ENCODE peak calls at places on chromosomes 3 and 15, in six cellular contexts. U is sigmoid colon, E is ascending aorta, B is heart left ventricle, K is upper lobe of right lung, M is HCT116. O is an unnamed sample.

GRCh38 chr3:107438671-107439070 is 61.4 kb downstream of the CCDC54 start:
- DNase-seq in U (no peak), E (no peak), B (no peak), K (no peak), M (no peak), O (no peak)

GRCh38 chr3:123159926-123160635 is 41.7 kb upstream of the SEC22A start:
- DNase-seq in U (no peak), E (no peak), B (no peak), K (no peak), M (no peak), O (no peak)

GRCh38 chr3:184740509-184741258 is 28.8 kb upstream of the MAGEF1 start:
- DNase-seq in U (no peak), E (no peak), B (no peak), K (no peak), M (peak; percentile 54), O (no peak)

GRCh38 chr3:125319765-125320164 is 55.4 kb downstream of the ZNF148 start:
- DNase-seq in U (no peak), E (no peak), B (no peak), K (no peak), M (no peak), O (no peak)

GRCh38 chr3:182220013-182220412 is 508.3 kb downstream of the SOX2 start:
- DNase-seq in U (no peak), E (no peak), B (no peak), K (no peak), M (no peak), O (no peak)

GRCh38 chr3:10645800-10646199 is 140.4 kb upstream of the ATP2B2 start:
- DNase-seq in U (no peak), E (no peak), B (no peak), K (no peak), M (no peak), O (no peak)

GRCh38 chr3:107679911-107680310 is 157.1 kb downstream of the BBX start:
- DNase-seq in U (no peak), E (no peak), B (no peak), K (no peak), M (no peak), O (no peak)

GRCh38 chr15:60000113-60000823 is 3.8 kb upstream of the FOXB1 start:
- DNase-seq in U (no peak), E (no peak), B (no peak), K (no peak), M (no peak), O (peak; percentile 22)

GRCh38 chr3:196192036-196193001 is 18.9 kb downstream of the ZDHHC19 start:
- DNase-seq in U (no peak), E (no peak), B (peak; percentile 63), K (no peak), M (no peak), O (peak; percentile 55)

GRCh38 chr3:125067225-125067624 is 11.4 kb upstream of the HEG1 start:
- DNase-seq in U (no peak), E (no peak), B (no peak), K (no peak), M (no peak), O (no peak)

GRCh38 chr3:183272792-183273191 is 19.7 kb downstream of the B3GNT5 start:
- DNase-seq in U (no peak), E (no peak), B (no peak), K (no peak), M (no peak), O (no peak)

GRCh38 chr15:26870346-26870745 is 3.5 kb downstream of the GABRA5 start:
- DNase-seq in U (no peak), E (no peak), B (no peak), K (no peak), M (no peak), O (no peak)
- H3K27me3 ChIP-seq in U (peaks cover 27% of the 10 kb centered on the region), E (peaks cover 10% of the 10 kb centered on the region), B (peaks cover 63% of the 10 kb centered on the region), K (peaks cover 67% of the 10 kb centered on the region), M (no peaks in the 10 kb centered on the region), O (no peaks in the 10 kb centered on the region)

DNA sequence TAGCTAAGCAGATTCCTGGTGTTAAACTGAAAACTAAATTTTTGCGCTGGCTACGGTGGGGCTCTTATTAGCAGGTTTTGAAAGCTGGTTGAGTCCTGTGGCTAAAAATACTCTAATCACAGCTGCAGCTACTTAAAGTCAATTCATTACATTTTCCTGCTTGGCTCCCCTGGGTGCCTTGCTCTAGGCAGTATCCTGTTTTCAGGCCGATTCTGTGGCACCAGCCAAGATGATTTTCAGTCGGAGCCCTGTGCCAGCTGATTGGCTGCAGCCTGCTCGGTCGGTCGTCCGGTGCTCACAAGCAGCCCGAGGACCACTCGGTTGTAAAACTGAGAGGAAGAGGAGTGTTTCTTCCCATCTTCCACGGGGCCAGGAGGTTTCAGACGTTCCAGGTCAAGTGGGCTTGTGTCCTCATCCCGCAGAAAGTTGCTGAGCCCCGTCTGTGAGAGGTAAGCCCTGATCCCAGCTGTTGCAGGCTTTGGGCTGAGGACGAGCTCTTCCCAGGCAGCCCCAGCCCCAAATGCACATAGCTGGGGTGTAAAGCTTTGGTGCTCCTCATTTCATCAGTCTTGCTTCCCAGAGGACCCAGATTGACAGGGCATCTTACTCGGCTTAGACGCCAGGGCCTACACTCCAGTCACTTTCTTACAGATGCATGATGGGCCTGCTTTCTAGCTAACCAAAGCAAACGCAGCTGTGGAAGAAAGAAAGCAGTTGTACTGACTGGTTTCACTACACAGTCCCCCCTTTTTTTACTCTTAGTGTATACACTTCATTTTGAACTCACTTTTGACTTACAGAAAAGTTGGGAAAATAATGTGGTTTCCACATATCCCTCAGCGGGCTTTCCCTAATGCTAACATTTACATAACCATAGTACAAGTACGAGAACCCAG is 15.9 kb downstream of the LYSMD4 start:
- DNase-seq in U (no peak), E (no peak), B (no peak), K (no peak), M (no peak), O (no peak)
- H3K27ac ChIP-seq in U (peak overlapping the region; percentile 48), E (peak overlapping the region; percentile 66), B (peak overlapping the region; percentile 65), K (peak overlapping the region; percentile 31), M (no peak overlapping the region), O (no peak overlapping the region)

GRCh38 chr3:78957456-78957855 is 810.3 kb downstream of the ROBO1 start:
- DNase-seq in U (no peak), E (no peak), B (no peak), K (no peak), M (no peak), O (no peak)

GRCh38 chr3:78951546-78951945 is 816.3 kb downstream of the ROBO1 start:
- DNase-seq in U (no peak), E (no peak), B (no peak), K (no peak), M (no peak), O (no peak)
- H3K4me1 ChIP-seq in U (peaks cover 10% of the 10 kb centered on the region), E (no peaks in the 10 kb centered on the region), B (no peaks in the 10 kb centered on the region), K (no peaks in the 10 kb centered on the region), M (no peaks in the 10 kb centered on the region), O (no peaks in the 10 kb centered on the region)

GRCh38 chr3:71908001-71908400 is 123.1 kb upstream of the PROK2 start:
- DNase-seq in U (no peak), E (no peak), B (no peak), K (no peak), M (no peak), O (no peak)
- H3K27me3 ChIP-seq in U (no peaks in the 10 kb centered on the region), E (no peaks in the 10 kb centered on the region), B (peaks cover 15% of the 10 kb centered on the region), K (peaks cover 12% of the 10 kb centered on the region), M (peaks cover 30% of the 10 kb centered on the region), O (no peaks in the 10 kb centered on the region)

GRCh38 chr3:18434731-18435130 is 9.6 kb upstream of the SATB1 start:
- DNase-seq in U (no peak), E (no peak), B (no peak), K (no peak), M (no peak), O (no peak)
- H3K27ac ChIP-seq in U (no peak overlapping the region), E (no peak overlapping the region), B (no peak overlapping the region), K (no peak overlapping the region), M (no peak overlapping the region), O (peak overlapping the region; percentile 8)

GRCh38 chr3:23948761-23949160 is 3.7 kb downstream of the NR1D2 start:
- DNase-seq in U (no peak), E (no peak), B (no peak), K (no peak), M (no peak), O (no peak)
- H3K4me1 ChIP-seq in U (peaks cover 74% of the 10 kb centered on the region), E (peaks cover 19% of the 10 kb centered on the region), B (peaks cover 58% of the 10 kb centered on the region), K (peaks cover 58% of the 10 kb centered on the region), M (peaks cover 46% of the 10 kb centered on the region), O (peaks cover 76% of the 10 kb centered on the region)

GRCh38 chr15:76100361-76100760 is 40.6 kb downstream of the TMEM266 start:
- DNase-seq in U (no peak), E (no peak), B (no peak), K (no peak), M (no peak), O (no peak)
- H3K27me3 ChIP-seq in U (peaks cover 10% of the 10 kb centered on the region), E (no peaks in the 10 kb centered on the region), B (peaks cover 20% of the 10 kb centered on the region), K (peaks cover 12% of the 10 kb centered on the region), M (peaks cover 4% of the 10 kb centered on the region), O (no peaks in the 10 kb centered on the region)

GRCh38 chr3:88433572-88433971 is 283.8 kb downstream of the C3orf38 start:
- DNase-seq in U (no peak), E (no peak), B (peak; percentile 7), K (no peak), M (no peak), O (no peak)

GRCh38 chr3:88434001-88434400 is 284.2 kb downstream of the C3orf38 start:
- DNase-seq in U (no peak), E (no peak), B (no peak), K (no peak), M (no peak), O (no peak)
- H3K27ac ChIP-seq in U (no peak overlapping the region), E (no peak overlapping the region), B (no peak overlapping the region), K (no peak overlapping the region), M (no peak overlapping the region), O (no peak overlapping the region)

GRCh38 chr3:188241072-188241471 is 87.1 kb downstream of the LPP start:
- DNase-seq in U (peak; percentile 85), E (no peak), B (peak; percentile 70), K (no peak), M (no peak), O (no peak)

GRCh38 chr3:188241883-188242282 is 87.9 kb downstream of the LPP start:
- DNase-seq in U (no peak), E (no peak), B (no peak), K (no peak), M (no peak), O (no peak)

GRCh38 chr3:188239035-188239434 is 85.1 kb downstream of the LPP start:
- DNase-seq in U (no peak), E (no peak), B (no peak), K (no peak), M (no peak), O (no peak)

GRCh38 chr3:188239577-188239976 is 85.6 kb downstream of the LPP start:
- DNase-seq in U (no peak), E (no peak), B (no peak), K (no peak), M (no peak), O (no peak)

GRCh38 chr3:188240189-188240981 is 86.4 kb downstream of the LPP start:
- DNase-seq in U (no peak), E (no peak), B (peak; percentile 42), K (no peak), M (no peak), O (no peak)
- H3K4me1 ChIP-seq in U (peaks cover 89% of the 10 kb centered on the region), E (peaks cover 12% of the 10 kb centered on the region), B (peaks cover 13% of the 10 kb centered on the region), K (peaks cover 6% of the 10 kb centered on the region), M (peaks cover 9% of the 10 kb centered on the region), O (no peaks in the 10 kb centered on the region)